ENCODE peak calls at places on chromosomes 11 and 22, in nine cellular contexts. W is central memory CD8-positive, alpha-beta T cell; R is Calu3; N is body of pancreas; U is NCI-H226; O is GM19239; B is astrocyte; Y is amniotic stem cell; K is activated T-helper 1 cell treated with anti-CD3 and anti-CD28 coated beads, Interleukin-12 subunit alpha, Interleukin-12 subunit beta, Interleukin-2, Interleukin-4 antibody, amounts not matched to agents 30 ng/mL and 10 ng/mL and 1 ng/mL, durations not matched to agents 14 hours and 24 hours and 36 hours. P is an unnamed sample.

GRCh38 chr11:19561011-19561410 is 151.6 kb upstream of the NAV2 start:
- DNase-seq in W (no peak), R (no peak), N (no peak), U (no peak), O (no peak), B (peak), Y (no peak), K (no peak), P (peak)

GRCh38 chr11:112810951-112811350 is 150.3 kb upstream of the NCAM1 start:
- DNase-seq in W (no peak), R (no peak), N (no peak), U (no peak), O (no peak), B (no peak), Y (no peak), K (no peak), P (no peak)

GRCh38 chr11:46075928-46076327 is 45.3 kb downstream of the PHF21A start:
- DNase-seq in W (no peak), R (peak), N (no peak), U (no peak), O (no peak), B (no peak), Y (no peak), K (no peak), P (no peak)

GRCh38 chr22:23531283-23531921 is 48.7 kb downstream of the IGLL1 start:
- DNase-seq in W (no peak), R (no peak), N (no peak), U (no peak), O (no peak), B (no peak), Y (no peak), K (no peak), P (no peak)

GRCh38 chr11:77654770-77655434 is 17.3 kb upstream of the CLNS1A start:
- DNase-seq in W (no peak), R (peak), N (no peak), U (no peak), O (no peak), B (peak), Y (no peak), K (no peak), P (peak)

GRCh38 chr11:6401439-6401838 is 11.2 kb downstream of the SMPD1 start:
- DNase-seq in W (no peak), R (no peak), N (no peak), U (no peak), O (no peak), B (no peak), Y (no peak), K (no peak), P (no peak)

GRCh38 chr11:2533642-2534115 is 88.9 kb downstream of the KCNQ1 start:
- DNase-seq in W (no peak), R (peak), N (peak), U (peak), O (no peak), B (peak), Y (peak), K (no peak), P (peak)

GRCh38 chr11:109196016-109196415 is 226.0 kb upstream of the C11orf87 start:
- DNase-seq in W (no peak), R (no peak), N (no peak), U (no peak), O (no peak), B (peak), Y (no peak), K (no peak), P (peak)

GRCh38 chr11:116895053-116895757 is 57.8 kb upstream of the APOA1 start:
- DNase-seq in W (no peak), R (no peak), N (no peak), U (no peak), O (no peak), B (no peak), Y (no peak), K (no peak), P (no peak)

GRCh38 chr11:3154001-3154599 is 11.0 kb downstream of the OSBPL5 start:
- DNase-seq in W (no peak), R (no peak), N (no peak), U (no peak), O (no peak), B (peak), Y (no peak), K (no peak), P (no peak)

GRCh38 chr11:808427-809286 is 1.1 kb upstream of the RPLP2 start:
- DNase-seq in W (no peak), R (no peak), N (no peak), U (no peak), O (no peak), B (no peak), Y (no peak), K (no peak), P (no peak)

GRCh38 chr22:37345863-37346514 is 63.7 kb downstream of the CYTH4 start:
- DNase-seq in W (no peak), R (no peak), N (no peak), U (peak), O (no peak), B (peak), Y (no peak), K (no peak), P (peak)

GRCh38 chr11:71420455-71421241 is 27.5 kb downstream of the DHCR7 start:
- DNase-seq in W (no peak), R (peak), N (peak), U (no peak), O (peak), B (peak), Y (no peak), K (no peak), P (peak)

GRCh38 chr11:22787565-22788162 is 41.9 kb downstream of the SVIP start:
- DNase-seq in W (no peak), R (peak), N (peak), U (peak), O (peak), B (peak), Y (peak), K (no peak), P (peak)

GRCh38 chr11:110430267-110431211 is 791 bp downstream of the FDX1 start:
- DNase-seq in W (peak), R (peak), N (peak), U (no peak), O (no peak), B (peak), Y (no peak), K (no peak), P (peak)

GRCh38 chr22:29037340-29037932 is 24.2 kb downstream of the C22orf31 start:
- DNase-seq in W (no peak), R (no peak), N (no peak), U (no peak), O (no peak), B (no peak), Y (no peak), K (no peak), P (no peak)

GRCh38 chr11:119803139-119803538 is 74.1 kb upstream of the NECTIN1 start:
- DNase-seq in W (no peak), R (no peak), N (no peak), U (no peak), O (no peak), B (no peak), Y (no peak), K (no peak), P (no peak)

GRCh38 chr11:811446-812245 is 1.9 kb downstream of the RPLP2 start:
- DNase-seq in W (no peak), R (no peak), N (no peak), U (no peak), O (no peak), B (no peak), Y (no peak), K (no peak), P (no peak)

GRCh38 chr22:22687638-22688500 is 43.5 kb downstream of the GGTLC2 start:
- DNase-seq in W (no peak), R (peak), N (peak), U (no peak), O (no peak), B (peak), Y (peak), K (peak), P (peak)

GRCh38 chr11:112213753-112214152 is 12.5 kb upstream of the PTS start:
- DNase-seq in W (no peak), R (no peak), N (no peak), U (peak), O (no peak), B (peak), Y (no peak), K (no peak), P (peak)

GRCh38 chr11:133803026-133803425 is 42.3 kb downstream of the SPATA19 start:
- DNase-seq in W (no peak), R (no peak), N (no peak), U (no peak), O (no peak), B (peak), Y (no peak), K (no peak), P (no peak)

GRCh38 chr11:133964946-133965632 is 8.3 kb upstream of the IGSF9B start:
- DNase-seq in W (no peak), R (peak), N (no peak), U (peak), O (no peak), B (peak), Y (no peak), K (no peak), P (no peak)

GRCh38 chr11:31106963-31107576 is 262.5 kb downstream of the DCDC1 start:
- DNase-seq in W (no peak), R (peak), N (peak), U (no peak), O (peak), B (peak), Y (no peak), K (no peak), P (peak)

GRCh38 chr11:68206211-68206610 is 6.9 kb downstream of the KMT5B start:
- DNase-seq in W (no peak), R (no peak), N (peak), U (peak), O (peak), B (peak), Y (peak), K (no peak), P (peak)

GRCh38 chr22:46612904-46613605 is 7.1 kb upstream of the GRAMD4 start:
- DNase-seq in W (no peak), R (no peak), N (no peak), U (no peak), O (no peak), B (no peak), Y (no peak), K (peak), P (no peak)

GRCh38 chr22:38921126-38921525 is 36.3 kb upstream of the APOBEC3A start:
- DNase-seq in W (no peak), R (peak), N (peak), U (no peak), O (no peak), B (no peak), Y (no peak), K (no peak), P (no peak)

GRCh38 chr11:43790444-43790794 is 90.2 kb upstream of the ALKBH3 start:
- DNase-seq in W (no peak), R (no peak), N (no peak), U (no peak), O (no peak), B (peak), Y (no peak), K (no peak), P (peak)

GRCh38 chr11:100939581-100939980 is 190.0 kb downstream of the PGR start:
- DNase-seq in W (no peak), R (no peak), N (no peak), U (no peak), O (no peak), B (no peak), Y (no peak), K (no peak), P (no peak)

GRCh38 chr11:69066122-69067112 is 17.7 kb downstream of the TPCN2 start:
- DNase-seq in W (no peak), R (no peak), N (no peak), U (no peak), O (no peak), B (no peak), Y (no peak), K (no peak), P (no peak)

GRCh38 chr11:106969660-106970059 is 48.6 kb downstream of the GUCY1A2 start:
- DNase-seq in W (no peak), R (no peak), N (no peak), U (no peak), O (no peak), B (no peak), Y (no peak), K (no peak), P (no peak)

GRCh38 chr11:114606003-114606801 is 10.6 kb upstream of the NXPE4 start:
- DNase-seq in W (no peak), R (no peak), N (no peak), U (no peak), O (no peak), B (no peak), Y (no peak), K (no peak), P (peak)

GRCh38 chr22:39596601-39597000 is 26.0 kb downstream of the CACNA1I start:
- DNase-seq in W (no peak), R (no peak), N (no peak), U (no peak), O (no peak), B (no peak), Y (no peak), K (no peak), P (no peak)

GRCh38 chr22:35439365-35439717 is 39.4 kb downstream of the MCM5 start:
- DNase-seq in W (no peak), R (no peak), N (no peak), U (no peak), O (no peak), B (no peak), Y (no peak), K (no peak), P (no peak)

GRCh38 chr11:113313601-113314000 is 782 bp upstream of the TTC12 start:
- DNase-seq in W (no peak), R (no peak), N (no peak), U (no peak), O (no peak), B (no peak), Y (no peak), K (no peak), P (peak)

GRCh38 chr11:6397636-6398035 is 7.4 kb downstream of the SMPD1 start:
- DNase-seq in W (no peak), R (peak), N (no peak), U (no peak), O (no peak), B (peak), Y (peak), K (no peak), P (peak)

GRCh38 chr11:108872781-108873291 is 208.0 kb downstream of the DDX10 start:
- DNase-seq in W (no peak), R (no peak), N (no peak), U (no peak), O (no peak), B (no peak), Y (no peak), K (no peak), P (peak)

GRCh38 chr11:116637766-116638165 is 135.0 kb downstream of the BUD13 start:
- DNase-seq in W (no peak), R (no peak), N (no peak), U (no peak), O (no peak), B (no peak), Y (no peak), K (no peak), P (no peak)

GRCh38 chr11:3111919-3112690 is 53.0 kb downstream of the OSBPL5 start:
- DNase-seq in W (no peak), R (no peak), N (no peak), U (no peak), O (no peak), B (no peak), Y (no peak), K (no peak), P (peak)

GRCh38 chr22:39556970-39557811 is 13.4 kb upstream of the CACNA1I start:
- DNase-seq in W (no peak), R (peak), N (no peak), U (no peak), O (no peak), B (no peak), Y (no peak), K (no peak), P (peak)

P was measured in IMR-90.